ENCODE peak calls at places on chromosomes 5 and 9, in five cellular contexts. B is lung, Y is HepG2, C is tibial artery, A is kidney epithelial cell. S is an unnamed sample.

GRCh38 chr5:92956886-92957285 is 624.1 kb downstream of the NR2F1-AS1 start:
- DNase-seq in A (no peak), B (no peak), Y (no peak), C (no peak), S (no peak)

GRCh38 chr5:146785065-146785464 is 93.5 kb downstream of the PPP2R2B start:
- DNase-seq in C (no peak), B (no peak), Y (no peak), A (no peak), S (no peak)

GRCh38 chr5:134140530-134141201 is 26.2 kb downstream of the TCF7 start:
- DNase-seq in B (peak; percentile 65), Y (peak; percentile 78), A (no peak), C (peak; percentile 73), S (peak; percentile 47)

GRCh38 chr5:42940853-42941252 is 99.3 kb downstream of the ANXA2R start:
- DNase-seq in Y (peak; percentile 28), A (no peak), C (no peak), B (no peak), S (no peak)

GRCh38 chr9:97811534-97812246 is 41.3 kb upstream of the FOXE1 start:
- DNase-seq in B (peak; percentile 44), C (no peak), A (no peak), Y (no peak), S (no peak)

GRCh38 chr5:33997331-33997983 is 10.4 kb downstream of the AMACR start:
- DNase-seq in A (no peak), C (peak; percentile 87), Y (peak; percentile 52), B (peak; percentile 65), S (peak; percentile 74)

GRCh38 chr9:133792721-133793470 is 54.7 kb upstream of the SARDH start:
- DNase-seq in Y (peak; percentile 27), A (peak; percentile 14), C (peak; percentile 87), B (peak; percentile 75), S (peak; percentile 20)

GRCh38 chr5:37767961-37768360 is 71.9 kb downstream of the GDNF start:
- DNase-seq in B (no peak), A (no peak), C (no peak), Y (no peak), S (no peak)

GRCh38 chr5:66118294-66118693 is 25.8 kb upstream of the SREK1 start:
- DNase-seq in B (no peak), C (no peak), Y (no peak), A (no peak), S (no peak)

GRCh38 chr5:145497041-145497440 is 338.1 kb downstream of the PRELID2 start:
- DNase-seq in Y (no peak), C (no peak), A (no peak), B (no peak), S (no peak)

GRCh38 chr5:139689631-139690384 is 41.7 kb downstream of the CXXC5 start:
- DNase-seq in B (no peak), A (no peak), Y (no peak), C (no peak), S (no peak)

GRCh38 chr5:17890501-17890900 is 256.2 kb downstream of the TAF11L14 start:
- DNase-seq in Y (no peak), A (no peak), C (no peak), B (no peak), S (no peak)

GRCh38 chr5:159456722-159457462 is 126.6 kb upstream of the IL12B start:
- DNase-seq in B (no peak), A (peak; percentile 49), Y (no peak), C (no peak), S (no peak)

GRCh38 chr5:159504857-159505304 is 174.6 kb upstream of the IL12B start:
- DNase-seq in B (peak; percentile 86), A (no peak), C (peak; percentile 72), Y (no peak), S (peak; percentile 51)

GRCh38 chr5:62785588-62785987 is 207.0 kb downstream of the LRRC70 start:
- DNase-seq in B (no peak), C (no peak), A (no peak), Y (no peak), S (no peak)

GRCh38 chr9:137444106-137444790 is 3.1 kb upstream of the ENTPD8 start:
- DNase-seq in C (no peak), Y (no peak), A (no peak), B (no peak), S (no peak)

GRCh38 chr5:33854733-33855151 is 37.0 kb downstream of the ADAMTS12 start:
- DNase-seq in B (no peak), C (no peak), Y (peak; percentile 55), A (peak; percentile 88), S (peak; percentile 57)

DNA sequence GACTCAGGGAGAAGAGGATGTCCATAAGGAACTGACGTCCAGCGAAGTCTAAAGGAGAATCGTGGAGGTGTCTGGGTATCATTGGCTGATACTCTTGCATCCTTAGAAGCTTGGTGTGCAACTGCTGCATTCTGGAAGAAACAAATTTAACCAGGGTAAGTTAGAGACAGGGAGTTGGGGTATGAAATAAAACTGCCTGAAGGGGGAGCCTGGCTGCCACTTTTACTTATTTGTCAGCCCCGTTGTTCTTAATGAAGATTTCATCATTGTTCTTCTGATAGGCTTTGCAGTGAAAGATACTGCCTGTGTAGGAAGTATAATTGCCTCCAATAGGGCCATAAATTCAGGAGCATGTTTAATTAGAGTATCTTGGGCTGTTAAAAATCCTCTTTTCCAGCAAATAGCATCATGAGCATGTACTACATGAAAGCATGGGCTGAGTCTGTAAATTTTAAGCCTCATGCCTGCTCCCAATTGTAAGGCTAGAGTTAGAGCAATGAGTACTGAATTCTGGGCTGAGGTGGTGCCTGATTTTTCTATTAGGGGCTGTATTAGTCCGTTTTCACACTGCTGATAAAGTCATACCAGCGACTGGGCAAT is 1264.5 kb upstream of the ACO1 start:
- DNase-seq in B (no peak), Y (peak; percentile 19), A (no peak), C (no peak), S (peak; percentile 31)
- TF ChIP-seq CTCF in B (peak; percentile 40), Y (peak; percentile 25), A (peak; percentile 58), C (no peak), S (peak; percentile 67)

GRCh38 chr9:129211686-129212085 is 33.6 kb upstream of the IER5L start:
- DNase-seq in Y (no peak), A (no peak), B (no peak), C (no peak), S (no peak)
- H3K4me3 ChIP-seq in Y (no peak overlapping the region), A (no peak overlapping the region), B (no peak overlapping the region), C (no peak overlapping the region), S (no peak overlapping the region)

GRCh38 chr5:8869932-8870331 is 675.9 kb downstream of the SEMA5A start:
- DNase-seq in C (no peak), B (no peak), A (no peak), Y (no peak), S (no peak)

GRCh38 chr5:8870349-8870748 is 675.5 kb downstream of the SEMA5A start:
- DNase-seq in A (no peak), B (no peak), C (no peak), Y (no peak), S (no peak)

GRCh38 chr5:8861764-8862163 is 684.1 kb downstream of the SEMA5A start:
- DNase-seq in B (no peak), A (no peak), Y (no peak), C (no peak), S (no peak)

GRCh38 chr5:8864053-8864452 is 681.8 kb downstream of the SEMA5A start:
- DNase-seq in Y (no peak), C (no peak), A (no peak), B (no peak), S (no peak)

GRCh38 chr5:8865686-8866374 is 680.0 kb downstream of the SEMA5A start:
- DNase-seq in C (no peak), Y (no peak), A (no peak), B (no peak), S (no peak)
- TF ChIP-seq CTCF in C (no peak), Y (no peak), A (no peak), B (no peak), S (no peak)

DNA sequence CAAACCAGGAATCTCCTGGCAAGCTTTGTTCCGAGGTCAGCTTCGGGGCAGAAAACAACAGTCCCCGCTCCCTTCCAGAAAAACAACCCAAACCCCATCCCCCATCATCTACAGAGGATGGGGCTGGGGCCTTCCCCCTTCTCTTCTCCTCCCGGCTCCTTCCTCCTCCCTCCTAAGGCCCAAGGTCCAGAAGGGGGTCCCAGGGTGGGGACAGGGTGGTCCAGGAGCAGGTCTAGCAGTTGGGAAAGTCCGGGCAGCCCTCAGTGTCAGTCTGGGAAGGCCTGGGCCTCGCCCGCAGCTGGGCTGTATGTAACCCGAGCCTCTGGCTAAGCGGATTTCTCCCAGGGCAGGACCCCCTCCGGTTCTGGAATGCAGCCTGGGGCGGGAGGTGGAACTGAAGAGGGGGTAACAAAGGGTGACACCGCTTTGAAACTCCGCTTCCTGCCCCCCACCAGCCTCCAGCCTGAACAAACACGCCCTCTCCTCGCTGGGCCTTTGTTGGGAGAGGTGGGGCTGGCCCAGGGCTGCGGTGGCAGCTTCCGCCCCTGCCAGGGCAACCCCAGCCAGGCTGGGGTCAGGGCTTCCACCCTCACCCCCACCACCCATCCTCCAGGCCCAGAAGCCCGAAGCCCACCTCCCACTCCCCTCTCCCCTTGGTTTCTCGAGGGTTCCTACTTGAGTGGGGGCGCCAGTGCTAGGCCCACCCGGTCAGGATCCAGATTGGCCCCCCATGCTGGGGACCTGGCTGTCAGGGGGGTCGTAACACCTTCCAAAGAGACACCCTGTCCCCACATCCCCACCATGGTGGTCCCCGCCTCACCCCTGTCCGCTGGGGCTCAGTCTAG is 63.5 kb downstream of the C9orf50 start:
- DNase-seq in A (no peak), Y (peak; percentile 97), C (no peak), B (no peak), S (peak; percentile 76)
- H3K4me3 ChIP-seq in A (no peak overlapping the region), Y (peak overlapping the region; percentile 65), C (no peak overlapping the region), B (no peak overlapping the region), S (no peak overlapping the region)

DNA sequence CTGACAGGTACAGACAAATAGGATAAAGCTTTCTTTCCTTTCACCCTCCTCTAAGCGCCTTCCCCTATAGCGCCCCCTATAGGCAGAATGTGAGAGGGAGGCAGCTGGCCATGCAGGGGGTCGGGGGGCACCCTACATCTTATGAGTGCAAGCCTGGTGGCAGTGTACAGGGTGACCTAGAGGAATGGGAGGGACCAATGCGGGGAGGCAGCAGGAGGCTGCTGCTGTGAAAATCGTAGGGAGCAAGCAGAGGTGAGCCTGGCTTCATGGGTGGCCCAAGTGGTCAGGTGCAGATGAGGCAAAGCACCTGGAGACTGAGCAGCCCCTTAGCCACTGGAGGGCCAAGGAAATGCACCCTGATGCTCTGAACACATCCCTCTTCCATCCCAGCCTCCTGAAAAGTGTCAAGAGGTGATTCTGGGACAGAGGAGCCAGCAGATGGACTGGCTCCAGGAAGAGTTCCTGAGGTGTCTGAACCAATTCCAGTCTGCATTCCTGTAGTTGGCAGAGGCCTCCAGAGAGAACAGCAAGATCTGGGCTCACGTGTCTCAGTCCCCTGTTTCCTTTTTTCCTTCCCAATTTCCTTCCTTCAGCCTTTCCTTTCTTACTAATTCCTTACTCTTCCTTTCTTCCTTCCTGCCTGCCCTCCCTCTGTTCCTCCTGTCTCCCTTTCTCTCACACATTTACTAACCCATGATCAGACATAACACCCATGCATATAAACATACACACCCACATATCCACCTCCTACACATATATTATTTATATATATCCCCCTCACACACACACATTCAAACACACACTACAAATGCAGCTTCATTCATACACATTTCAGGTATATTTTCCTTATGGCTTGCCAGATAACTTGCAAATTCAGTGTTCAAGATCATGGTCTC is 32.8 kb upstream of the GALNT10 start:
- DNase-seq in A (no peak), C (no peak), Y (no peak), B (no peak), S (no peak)
- TF ChIP-seq CTCF in A (peak; percentile 57), C (no peak), Y (peak; percentile 53), B (no peak), S (peak; percentile 29)

GRCh38 chr5:14277407-14278320 is 134.5 kb downstream of the TRIO start:
- DNase-seq in B (no peak), A (no peak), Y (no peak), C (no peak), S (no peak)
- H3K4me3 ChIP-seq in B (no peak overlapping the region), A (no peak overlapping the region), Y (no peak overlapping the region), C (no peak overlapping the region), S (no peak overlapping the region)

S was measured in astrocyte of the cerebellum.